ENCODE peak calls at places on chromosomes 13 and 19, in nine cellular contexts. Z, L, M, S, U, V, B, P and X are unnamed samples.
A peak's percentile ranks its signal among the peaks of the same experiment; 100 is the strongest.

GRCh38 chr19:5042556-5042955 is 73.6 kb downstream of the KDM4B start:
- DNase-seq in Z (no peak), S (no peak), U (no peak), B (no peak), V (peak; percentile 10), M (no peak), P (no peak), L (no peak), X (peak; percentile 43)

GRCh38 chr13:111936267-111936925 is 130.6 kb upstream of the SOX1 start:
- DNase-seq in Z (no peak), P (no peak), L (no peak), V (no peak), M (peak; percentile 14), U (no peak), B (no peak), S (no peak), X (no peak)

GRCh38 chr19:14149509-14149994 is 13.2 kb upstream of the ASF1B start:
- DNase-seq in B (no peak), S (no peak), V (no peak), M (no peak), L (no peak), P (no peak), U (peak; percentile 15), Z (peak; percentile 41), X (no peak)

GRCh38 chr19:21749090-21749489 is 18.3 kb downstream of the ZNF100 start:
- DNase-seq in Z (no peak), L (no peak), U (no peak), S (peak; percentile 60), P (no peak), V (no peak), B (no peak), M (no peak), X (no peak)

GRCh38 chr19:1271528-1272422 is 2.6 kb downstream of the CIRBP start:
- DNase-seq in Z (no peak), V (no peak), L (no peak), M (no peak), P (no peak), U (no peak), S (no peak), B (no peak), X (no peak)

GRCh38 chr19:42394751-42395150 is 4.7 kb upstream of the CNFN start:
- DNase-seq in U (no peak), L (no peak), M (no peak), V (no peak), P (no peak), Z (no peak), S (no peak), B (no peak), X (no peak)

GRCh38 chr13:109790951-109791605 is 4.7 kb upstream of the IRS2 start:
- DNase-seq in U (no peak), P (no peak), B (peak; percentile 52), V (peak; percentile 76), S (no peak), L (no peak), M (peak; percentile 40), Z (no peak), X (peak; percentile 45)

GRCh38 chr13:26976336-26976735 is 195.3 kb downstream of the USP12 start:
- DNase-seq in P (no peak), L (no peak), M (no peak), B (no peak), V (no peak), S (no peak), U (no peak), Z (no peak), X (no peak)

GRCh38 chr19:16930753-16931152 is 42.0 kb downstream of the F2RL3 start:
- DNase-seq in U (no peak), V (no peak), S (no peak), L (no peak), P (no peak), M (no peak), B (no peak), Z (no peak), X (no peak)

GRCh38 chr13:21402586-21403307 is 56.4 kb downstream of the ZDHHC20 start:
- DNase-seq in Z (no peak), S (peak; percentile 29), L (no peak), V (no peak), M (no peak), U (no peak), B (no peak), P (no peak), X (peak; percentile 16)

GRCh38 chr13:45132384-45133064 is 12.2 kb downstream of the GTF2F2 start:
- DNase-seq in Z (no peak), L (no peak), B (no peak), P (no peak), M (no peak), U (no peak), S (no peak), V (no peak), X (no peak)

GRCh38 chr19:14122924-14123323 is 5.4 kb upstream of the PRKACA start:
- DNase-seq in S (no peak), P (no peak), Z (no peak), U (no peak), B (no peak), V (no peak), L (no peak), M (no peak), X (no peak)

GRCh38 chr19:55809381-55810058 is 22.3 kb downstream of the NLRP11 start:
- DNase-seq in S (no peak), V (peak; percentile 74), L (peak; percentile 79), Z (no peak), P (peak; percentile 48), U (no peak), M (peak; percentile 31), B (peak; percentile 79), X (peak; percentile 84)

GRCh38 chr13:43237616-43238015 is 214.2 kb downstream of the DNAJC15 start:
- DNase-seq in S (peak; percentile 49), M (no peak), B (no peak), Z (no peak), U (no peak), L (no peak), P (no peak), V (no peak), X (no peak)

GRCh38 chr13:50226515-50227147 is 211.4 kb downstream of the KCNRG start:
- DNase-seq in S (no peak), P (no peak), V (no peak), L (no peak), U (no peak), Z (no peak), M (no peak), B (no peak), X (peak; percentile 83)

GRCh38 chr13:46899801-46900200 is 2.9 kb upstream of the HTR2A start:
- DNase-seq in V (no peak), S (no peak), Z (no peak), B (no peak), L (no peak), M (no peak), P (no peak), U (no peak), X (no peak)

GRCh38 chr13:35711909-35712308 is 235.4 kb upstream of the MAB21L1 start:
- DNase-seq in M (no peak), P (no peak), L (no peak), Z (no peak), B (no peak), S (no peak), U (no peak), V (no peak), X (no peak)

GRCh38 chr19:55113570-55114039 is 3.8 kb downstream of the PPP1R12C start:
- DNase-seq in P (no peak), B (peak; percentile 55), U (no peak), M (peak; percentile 86), L (peak; percentile 77), V (peak; percentile 44), S (peak; percentile 78), Z (no peak), X (peak; percentile 19)

GRCh38 chr19:48926909-48927308 is 6.6 kb upstream of the DHDH start:
- DNase-seq in Z (no peak), U (no peak), S (peak; percentile 99), V (peak; percentile 4), L (peak; percentile 30), P (peak; percentile 66), M (no peak), B (no peak), X (peak; percentile 49)

GRCh38 chr19:10486551-10486950 is 16.6 kb downstream of the KEAP1 start:
- DNase-seq in V (no peak), S (no peak), L (no peak), P (no peak), B (no peak), U (no peak), Z (no peak), M (no peak), X (no peak)

GRCh38 chr19:5472303-5472702 is 17.1 kb downstream of the ZNRF4 start:
- DNase-seq in P (no peak), M (no peak), B (no peak), V (no peak), Z (no peak), L (no peak), U (no peak), S (no peak), X (no peak)

GRCh38 chr19:4352701-4353121 is 9.3 kb downstream of the MPND start:
- DNase-seq in V (peak; percentile 68), S (peak; percentile 30), P (no peak), U (no peak), L (no peak), M (peak; percentile 68), Z (peak; percentile 49), B (peak; percentile 51), X (peak; percentile 62)

GRCh38 chr19:45323671-45324081 is 1.0 kb upstream of the CKM start:
- DNase-seq in U (no peak), M (peak; percentile 60), V (peak; percentile 33), L (no peak), P (no peak), S (no peak), B (no peak), Z (no peak), X (peak; percentile 57)

GRCh38 chr13:59425211-59425721 is 738.5 kb downstream of the DIAPH3 start:
- DNase-seq in M (no peak), L (no peak), S (peak; percentile 75), V (peak; percentile 75), P (peak; percentile 57), B (no peak), Z (no peak), U (no peak), X (peak; percentile 41)

GRCh38 chr19:16266586-16266942 is 58.1 kb upstream of the KLF2 start:
- DNase-seq in Z (peak; percentile 51), L (no peak), M (no peak), P (no peak), B (no peak), S (no peak), V (no peak), U (peak; percentile 21), X (no peak)

GRCh38 chr19:42075364-42075615 is 676 bp upstream of the ZNF574 start:
- DNase-seq in S (no peak), M (no peak), V (peak; percentile 71), L (no peak), P (no peak), U (no peak), Z (no peak), B (no peak), X (no peak)